ENCODE peak calls at places on chromosomes 16 and 17, in six cellular contexts. Q is HepG2; L is dorsolateral prefrontal cortex; M is CD4-positive, alpha-beta T cell; E is CD4-positive, alpha-beta memory T cell; U is endothelial cell of umbilical vein. R is an unnamed sample.

GRCh38 chr17:50839591-50840310 is 4.4 kb downstream of the WFIKKN2 start:
- DNase-seq in E (no peak), U (no peak), L (no peak), M (no peak), Q (no peak), R (no peak)

GRCh38 chr17:27343972-27344607 is 50.2 kb downstream of the WSB1 start:
- DNase-seq in M (no peak), E (no peak), U (peak), L (no peak), Q (no peak), R (no peak)

GRCh38 chr16:77585379-77585778 is 136.9 kb upstream of the NUDT7 start:
- DNase-seq in Q (no peak), L (no peak), E (no peak), U (peak), M (no peak), R (no peak)

GRCh38 chr17:80633197-80633596 is 88.6 kb downstream of the RPTOR start:
- DNase-seq in E (no peak), U (no peak), M (no peak), Q (no peak), L (no peak), R (no peak)

GRCh38 chr16:66137853-66138252 is 228.6 kb upstream of the CDH5 start:
- DNase-seq in Q (no peak), L (no peak), E (no peak), M (no peak), U (no peak), R (no peak)

GRCh38 chr17:58262149-58262548 is 18.6 kb downstream of the MPO start:
- DNase-seq in M (no peak), Q (no peak), U (no peak), L (no peak), E (no peak), R (no peak)

GRCh38 chr17:8700546-8700945 is 44.1 kb downstream of the CCDC42 start:
- DNase-seq in M (no peak), Q (no peak), L (no peak), E (no peak), U (no peak), R (no peak)

GRCh38 chr17:81480140-81480917 is 32.3 kb downstream of the ACTG1 start:
- DNase-seq in U (no peak), Q (no peak), L (no peak), E (no peak), M (no peak), R (no peak)

GRCh38 chr17:2982854-2983636 is 80.4 kb downstream of the OR1D5 start:
- DNase-seq in E (no peak), M (no peak), U (no peak), Q (no peak), L (peak), R (peak)

GRCh38 chr17:68705331-68706166 is 104.4 kb upstream of the FAM20A start:
- DNase-seq in Q (no peak), U (no peak), E (no peak), L (no peak), M (no peak), R (no peak)

GRCh38 chr16:10876799-10877341 is at the start of gene CIITA:
- DNase-seq in M (peak), U (no peak), E (peak), L (peak), Q (no peak), R (peak)

GRCh38 chr16:29978564-29979270 is 5.0 kb downstream of the TAOK2 start:
- DNase-seq in U (no peak), M (no peak), Q (no peak), E (no peak), L (no peak), R (no peak)
- H3K27ac ChIP-seq in U (peak), M (no peak), Q (no peak), E (no peak), L (no peak), R (no peak)

GRCh38 chr17:63983326-63983725 is 10.6 kb upstream of the SCN4A start:
- DNase-seq in Q (no peak), M (no peak), U (no peak), L (no peak), E (no peak), R (no peak)
- H3K27ac ChIP-seq in Q (no peak), M (no peak), U (no peak), L (no peak), E (no peak), R (no peak)

GRCh38 chr16:88850531-88851199 is 6.1 kb downstream of the GALNS start:
- DNase-seq in E (no peak), L (no peak), Q (no peak), M (no peak), U (no peak), R (no peak)

GRCh38 chr16:88848557-88848956 is 8.2 kb downstream of the GALNS start:
- DNase-seq in M (no peak), E (no peak), U (no peak), L (no peak), Q (no peak), R (no peak)

GRCh38 chr16:88854306-88855111 is 2.2 kb downstream of the GALNS start:
- DNase-seq in M (no peak), E (peak), L (no peak), Q (no peak), U (no peak), R (no peak)

GRCh38 chr16:88853336-88853941 is 3.3 kb downstream of the GALNS start:
- DNase-seq in L (no peak), U (no peak), M (no peak), E (no peak), Q (no peak), R (no peak)

DNA sequence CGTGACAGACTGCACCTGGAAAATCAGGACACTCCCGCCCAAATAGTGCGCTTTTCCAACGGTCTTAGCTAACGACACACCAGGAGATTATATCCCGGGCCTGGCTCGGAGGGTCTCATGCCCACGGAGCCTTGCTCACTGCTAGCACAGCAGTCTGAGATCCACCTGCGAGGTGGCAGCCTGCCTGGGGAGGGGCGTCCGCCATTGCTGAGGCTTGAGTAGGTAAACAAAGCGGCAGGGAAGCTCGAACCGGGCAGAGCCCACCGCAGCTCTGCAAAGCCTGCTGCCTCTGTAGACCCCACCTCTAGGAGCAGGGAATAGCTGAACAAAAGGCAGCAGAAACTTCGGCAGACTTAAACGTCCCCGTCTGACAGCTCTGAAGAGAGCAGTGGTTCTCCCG is 5.1 kb downstream of the GALNS start:
- DNase-seq in Q (no peak), E (no peak), L (no peak), U (no peak), M (no peak), R (no peak)
- H3K27ac ChIP-seq in Q (no peak), E (no peak), L (no peak), U (no peak), M (no peak), R (no peak)

DNA sequence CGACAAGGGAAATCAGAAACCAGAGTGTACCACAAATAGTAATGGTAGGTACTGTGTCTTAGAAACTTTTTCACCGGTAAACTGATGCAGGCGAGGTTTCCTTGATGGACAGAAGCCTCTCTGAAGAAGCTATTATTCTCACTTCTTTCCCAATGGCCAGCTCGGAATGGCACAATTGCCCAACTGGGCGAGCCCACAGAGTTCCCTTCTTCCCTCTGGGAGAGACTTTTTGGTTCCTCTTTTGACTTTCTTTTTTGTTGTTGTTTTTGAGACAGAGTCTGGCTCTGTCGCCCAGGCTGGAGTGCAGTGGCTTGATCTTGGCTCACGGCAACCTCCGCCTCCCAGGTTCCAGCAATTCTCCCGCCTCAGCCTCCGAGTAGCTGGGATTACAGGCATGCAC is 16.9 kb downstream of the SLC43A2 start:
- DNase-seq in L (no peak), E (no peak), Q (no peak), M (no peak), U (no peak), R (no peak)
- H3K27ac ChIP-seq in L (no peak), E (no peak), Q (no peak), M (no peak), U (no peak), R (no peak)

GRCh38 chr16:13056607-13057006 is 155.2 kb downstream of the SHISA9 start:
- DNase-seq in Q (no peak), L (no peak), U (no peak), E (no peak), M (no peak), R (no peak)

GRCh38 chr16:13049688-13050087 is 148.3 kb downstream of the SHISA9 start:
- DNase-seq in U (no peak), L (no peak), Q (no peak), M (no peak), E (no peak), R (no peak)

GRCh38 chr16:13060932-13061331 is 159.5 kb downstream of the SHISA9 start:
- DNase-seq in E (no peak), Q (no peak), U (no peak), M (no peak), L (no peak), R (no peak)

GRCh38 chr16:13055480-13055879 is 154.1 kb downstream of the SHISA9 start:
- DNase-seq in U (no peak), L (no peak), E (no peak), Q (no peak), M (no peak), R (no peak)
- H3K27ac ChIP-seq in U (no peak), L (no peak), E (no peak), Q (no peak), M (no peak), R (no peak)

GRCh38 chr17:5281814-5282638 is at the start of gene RABEP1:
- DNase-seq in L (peak), U (peak), Q (peak), E (peak), M (peak), R (peak)
- H3K27ac ChIP-seq in L (peak), U (peak), Q (peak), E (peak), M (peak), R (peak)